ENCODE peak calls at places on chromosome 19, in nine cellular contexts. H is CD8-positive, alpha-beta T cell; N is foreskin fibroblast; A is kidney epithelial cell; X is upper lobe of right lung; Z is AG04450; M is HCT116; C is uterus; Q is spleen. I is an unnamed sample.

GRCh38 chr19:48967346-48968178 is 2.5 kb downstream of the FTL start:
- DNase-seq in H (no peak), N (peak), A (no peak), X (peak), Z (no peak), M (no peak), C (no peak), Q (peak), I (peak)

GRCh38 chr19:17309962-17310461 is 649 bp downstream of the DDA1 start:
- DNase-seq in H (no peak), N (no peak), A (no peak), X (no peak), Z (no peak), M (no peak), C (no peak), Q (no peak), I (no peak)

GRCh38 chr19:30666301-30666803 is 294.2 kb downstream of the ZNF536 start:
- DNase-seq in H (peak), N (peak), A (no peak), X (no peak), Z (no peak), M (no peak), C (peak), Q (peak), I (peak)

GRCh38 chr19:18379803-18380747 is 5.9 kb upstream of the GDF15 start:
- DNase-seq in H (no peak), N (peak), A (no peak), X (peak), Z (peak), M (peak), C (peak), Q (peak), I (peak)

GRCh38 chr19:29086182-29086581 is 126.8 kb downstream of the UQCRFS1 start:
- DNase-seq in H (no peak), N (no peak), A (no peak), X (no peak), Z (no peak), M (no peak), C (no peak), Q (no peak), I (no peak)

GRCh38 chr19:48815870-48816501 is 5.2 kb upstream of the BCAT2 start:
- DNase-seq in H (no peak), N (no peak), A (no peak), X (no peak), Z (no peak), M (no peak), C (no peak), Q (no peak), I (peak)

GRCh38 chr19:7706662-7707454 is 4.9 kb upstream of the FCER2 start:
- DNase-seq in H (no peak), N (no peak), A (no peak), X (no peak), Z (no peak), M (no peak), C (no peak), Q (peak), I (no peak)

GRCh38 chr19:9295411-9295849 is 14.2 kb downstream of the ZNF699 start:
- DNase-seq in H (no peak), N (no peak), A (no peak), X (no peak), Z (no peak), M (no peak), C (no peak), Q (no peak), I (peak)

GRCh38 chr19:17687857-17688784 is at the start of gene UNC13A:
- DNase-seq in H (peak), N (no peak), A (no peak), X (peak), Z (no peak), M (no peak), C (no peak), Q (peak), I (no peak)

GRCh38 chr19:35206855-35207254 is 21.7 kb downstream of the FAM187B start:
- DNase-seq in H (no peak), N (no peak), A (no peak), X (no peak), Z (no peak), M (no peak), C (no peak), Q (no peak), I (no peak)

GRCh38 chr19:45130888-45131615 is 29.7 kb downstream of the NKPD1 start:
- DNase-seq in H (no peak), N (no peak), A (peak), X (no peak), Z (no peak), M (peak), C (no peak), Q (no peak), I (no peak)

GRCh38 chr19:10193666-10194499 is 870 bp downstream of the DNMT1 start:
- DNase-seq in H (peak), N (peak), A (no peak), X (no peak), Z (no peak), M (no peak), C (no peak), Q (peak), I (peak)

GRCh38 chr19:13957107-13957506 is 4.8 kb downstream of the DCAF15 start:
- DNase-seq in H (no peak), N (no peak), A (no peak), X (no peak), Z (no peak), M (no peak), C (no peak), Q (no peak), I (no peak)

GRCh38 chr19:6354098-6354674 is 7.1 kb upstream of the CLPP start:
- DNase-seq in H (no peak), N (no peak), A (no peak), X (no peak), Z (no peak), M (no peak), C (no peak), Q (no peak), I (peak)

GRCh38 chr19:44661904-44662303 is 9.4 kb upstream of the CEACAM19 start:
- DNase-seq in H (no peak), N (no peak), A (no peak), X (no peak), Z (no peak), M (no peak), C (no peak), Q (no peak), I (no peak)

GRCh38 chr19:44603201-44603945 is 10.0 kb upstream of the IGSF23 start:
- DNase-seq in H (no peak), N (peak), A (no peak), X (no peak), Z (peak), M (no peak), C (peak), Q (no peak), I (peak)

GRCh38 chr19:28501979-28502378 is 711.0 kb downstream of the UQCRFS1 start:
- DNase-seq in H (no peak), N (no peak), A (no peak), X (no peak), Z (no peak), M (no peak), C (no peak), Q (no peak), I (no peak)

GRCh38 chr19:30254214-30254613 is 118.0 kb upstream of the ZNF536 start:
- DNase-seq in H (no peak), N (no peak), A (no peak), X (no peak), Z (no peak), M (no peak), C (no peak), Q (no peak), I (no peak)

GRCh38 chr19:14107581-14108461 is 9.7 kb downstream of the PRKACA start:
- DNase-seq in H (no peak), N (no peak), A (no peak), X (no peak), Z (no peak), M (no peak), C (no peak), Q (no peak), I (no peak)

GRCh38 chr19:18650468-18651001 is 13.7 kb downstream of the KLHL26 start:
- DNase-seq in H (no peak), N (peak), A (no peak), X (no peak), Z (peak), M (no peak), C (peak), Q (no peak), I (peak)

GRCh38 chr19:41426952-41427646 is at the start of gene B3GNT8:
- DNase-seq in H (peak), N (peak), A (peak), X (peak), Z (peak), M (no peak), C (peak), Q (peak), I (peak)

GRCh38 chr19:6276447-6276846 is 3.3 kb downstream of the MLLT1 start:
- DNase-seq in H (no peak), N (peak), A (no peak), X (peak), Z (no peak), M (no peak), C (peak), Q (no peak), I (peak)

GRCh38 chr19:49890349-49891311 is 6.1 kb downstream of the IL4I1 start:
- DNase-seq in H (peak), N (no peak), A (no peak), X (peak), Z (no peak), M (no peak), C (no peak), Q (peak), I (no peak)

GRCh38 chr19:14006766-14007562 is 844 bp upstream of the RFX1 start:
- DNase-seq in H (no peak), N (no peak), A (no peak), X (peak), Z (no peak), M (no peak), C (no peak), Q (peak), I (no peak)

GRCh38 chr19:43759515-43759914 is 4.8 kb upstream of the SMG9 start:
- DNase-seq in H (no peak), N (peak), A (no peak), X (no peak), Z (no peak), M (peak), C (no peak), Q (no peak), I (peak)

GRCh38 chr19:48445256-48445605 is 552 bp upstream of the GRWD1 start:
- DNase-seq in H (no peak), N (peak), A (peak), X (no peak), Z (peak), M (peak), C (peak), Q (no peak), I (peak)

GRCh38 chr19:39230096-39230764 is 14.6 kb downstream of the IFNL3 start:
- DNase-seq in H (no peak), N (no peak), A (no peak), X (no peak), Z (no peak), M (no peak), C (no peak), Q (no peak), I (no peak)

GRCh38 chr19:39223703-39224279 is 19.7 kb upstream of the SYCN start:
- DNase-seq in H (no peak), N (peak), A (no peak), X (no peak), Z (no peak), M (no peak), C (no peak), Q (no peak), I (peak)

DNA sequence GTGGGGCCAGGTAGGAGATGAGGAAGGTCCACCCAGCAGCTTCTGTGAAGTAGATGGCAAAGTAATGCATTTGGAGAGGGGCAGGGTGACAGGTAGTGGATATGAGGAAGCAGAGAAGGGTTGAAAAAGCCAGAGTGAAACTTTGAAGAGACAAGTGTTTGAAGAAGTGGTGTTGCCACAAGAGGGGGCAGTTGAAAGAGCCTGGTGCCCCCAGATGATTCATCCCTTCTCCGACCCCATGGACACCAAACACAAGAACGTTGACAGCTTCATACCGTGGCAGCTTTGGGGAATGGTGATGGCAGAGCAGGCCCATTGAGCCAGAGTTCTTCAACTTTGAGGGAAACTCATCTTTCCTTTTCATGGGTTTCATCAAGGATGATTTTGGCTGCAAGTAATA is 19.9 kb downstream of the IFNL3 start:
- DNase-seq in H (no peak), N (no peak), A (no peak), X (no peak), Z (no peak), M (no peak), C (no peak), Q (no peak), I (no peak)
- TF ChIP-seq CTCF in H (no peak), N (no peak), A (no peak), X (no peak), Z (no peak), M (no peak), C (no peak), Q (no peak), I (no peak)

DNA sequence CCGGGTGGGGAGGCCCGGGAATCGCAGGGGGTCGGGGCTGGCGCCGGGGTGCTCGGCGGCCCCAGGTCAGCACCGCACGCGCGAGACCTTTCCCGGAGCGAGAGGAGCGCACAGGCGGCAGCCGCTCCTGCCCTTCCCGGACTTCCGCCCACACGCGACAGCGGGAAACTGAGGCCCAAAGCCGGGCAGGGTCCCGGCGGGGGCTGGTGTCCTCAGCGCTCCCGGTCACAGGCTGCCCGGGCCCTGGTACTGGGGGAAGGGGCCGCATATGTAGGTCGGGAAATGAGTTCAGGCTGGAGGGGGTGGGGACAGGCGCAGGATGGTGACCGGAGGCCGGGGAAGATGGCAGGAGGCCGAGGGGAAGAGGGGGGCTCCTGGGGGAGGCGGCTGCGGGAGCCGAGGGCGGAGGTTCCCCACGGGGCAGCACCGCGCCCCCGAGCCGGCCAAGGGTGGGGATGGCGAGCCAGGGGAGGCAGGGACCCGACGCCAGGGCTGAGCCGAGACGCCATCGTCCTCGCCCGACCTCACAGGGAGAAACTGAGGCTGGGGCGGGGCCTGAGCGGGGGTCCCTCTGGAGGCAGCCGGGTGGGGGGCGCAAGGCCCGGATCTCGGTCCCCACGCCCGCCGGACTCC is 662 bp downstream of the CBARP start:
- DNase-seq in H (no peak), N (no peak), A (no peak), X (no peak), Z (no peak), M (no peak), C (no peak), Q (no peak), I (no peak)
- H3K4me3 ChIP-seq in H (peak), N (peak), A (peak), X (peak), Z (peak), M (peak), C (peak), Q (peak), I (peak)

GRCh38 chr19:15453091-15453498 is 3.3 kb upstream of the WIZ start:
- DNase-seq in H (no peak), N (no peak), A (no peak), X (no peak), Z (no peak), M (no peak), C (no peak), Q (no peak), I (no peak)
- TF ChIP-seq CTCF in H (no peak), N (peak), A (peak), X (peak), Z (peak), M (no peak), C (no peak), Q (no peak), I (peak)

GRCh38 chr19:3481241-3482090 is 1.1 kb upstream of the SMIM24 start:
- DNase-seq in H (no peak), N (no peak), A (no peak), X (no peak), Z (no peak), M (no peak), C (no peak), Q (no peak), I (no peak)

GRCh38 chr19:3478409-3479176 is 1.7 kb downstream of the SMIM24 start:
- DNase-seq in H (peak), N (no peak), A (no peak), X (no peak), Z (no peak), M (no peak), C (no peak), Q (no peak), I (no peak)

GRCh38 chr19:3479177-3479818 is 1.0 kb downstream of the SMIM24 start:
- DNase-seq in H (peak), N (no peak), A (no peak), X (no peak), Z (no peak), M (peak), C (no peak), Q (no peak), I (no peak)

GRCh38 chr19:3480383-3481091 is at the start of gene SMIM24:
- DNase-seq in H (no peak), N (no peak), A (no peak), X (no peak), Z (no peak), M (no peak), C (no peak), Q (no peak), I (no peak)

GRCh38 chr19:3479819-3480215 is 508 bp downstream of the SMIM24 start:
- DNase-seq in H (peak), N (no peak), A (no peak), X (no peak), Z (no peak), M (no peak), C (no peak), Q (no peak), I (no peak)
- H3K4me3 ChIP-seq in H (no peak), N (no peak), A (peak), X (no peak), Z (no peak), M (no peak), C (no peak), Q (no peak), I (no peak)

GRCh38 chr19:1060689-1061088 is 6.3 kb upstream of the ARHGAP45 start:
- DNase-seq in H (no peak), N (no peak), A (no peak), X (no peak), Z (no peak), M (no peak), C (no peak), Q (peak), I (no peak)
- TF ChIP-seq CTCF in H (no peak), N (no peak), A (no peak), X (no peak), Z (no peak), M (no peak), C (no peak), Q (no peak), I (no peak)